ENCODE peak calls at places on chromosomes 6 and 20, in four cellular contexts. V is ascending aorta, X is RWPE1, O is nephron progenitor cell. M is an unnamed sample.

GRCh38 chr6:90709597-90709996 is 122.7 kb upstream of the MAP3K7 start:
- DNase-seq in V (no peak), X (no peak), O (no peak), M (no peak)

GRCh38 chr6:87731818-87732661 is 30.0 kb upstream of the AKIRIN2 start:
- DNase-seq in V (peak; percentile 55), X (peak; percentile 83), O (no peak), M (no peak)

GRCh38 chr20:53904261-53904660 is 166.1 kb downstream of the BCAS1 start:
- DNase-seq in V (no peak), X (no peak), O (no peak), M (no peak)

GRCh38 chr6:4512101-4512500 is 264.1 kb upstream of the CDYL start:
- DNase-seq in V (no peak), X (no peak), O (no peak), M (no peak)

GRCh38 chr6:104711371-104711770 is 148.3 kb downstream of the HACE1 start:
- DNase-seq in V (no peak), X (peak; percentile 48), O (no peak), M (no peak)

GRCh38 chr6:72952808-72953630 is 272.3 kb downstream of the KHDC1L start:
- DNase-seq in V (no peak), X (peak; percentile 54), O (no peak), M (no peak)

GRCh38 chr20:63473555-63474449 is 1.3 kb upstream of the KCNQ2 start:
- DNase-seq in V (no peak), X (no peak), O (no peak), M (no peak)

GRCh38 chr6:34056301-34056700 is 89.6 kb downstream of the GRM4 start:
- DNase-seq in V (no peak), X (peak; percentile 45), O (peak; percentile 79), M (no peak)

GRCh38 chr6:71181565-71181964 is 107.0 kb upstream of the OGFRL1 start:
- DNase-seq in V (no peak), X (peak; percentile 87), O (no peak), M (no peak)

GRCh38 chr6:23176883-23177282 is 607.5 kb downstream of the HDGFL1 start:
- DNase-seq in V (no peak), X (no peak), O (no peak), M (no peak)

GRCh38 chr6:1605822-1606532 is 3.7 kb upstream of the FOXC1 start:
- DNase-seq in V (no peak), X (no peak), O (no peak), M (peak; percentile 28)

GRCh38 chr20:8234580-8234979 is 102.5 kb downstream of the PLCB1 start:
- DNase-seq in V (no peak), X (no peak), O (no peak), M (no peak)

GRCh38 chr6:36848658-36849441 is 9.6 kb upstream of the CPNE5 start:
- DNase-seq in V (no peak), X (no peak), O (peak; percentile 74), M (peak; percentile 49)

GRCh38 chr6:151379933-151380847 is 11.2 kb downstream of the ZBTB2 start:
- DNase-seq in V (no peak), X (no peak), O (no peak), M (no peak)

GRCh38 chr6:165487347-165487746 is 175.7 kb downstream of the PDE10A start:
- DNase-seq in V (no peak), X (no peak), O (no peak), M (no peak)

GRCh38 chr6:1182722-1183521 is 129.0 kb upstream of the FOXQ1 start:
- DNase-seq in V (no peak), X (no peak), O (no peak), M (no peak)

GRCh38 chr6:159193923-159194322 is 24.7 kb downstream of the FNDC1 start:
- DNase-seq in V (no peak), X (no peak), O (no peak), M (no peak)

GRCh38 chr20:25191051-25191450 is 4.5 kb upstream of the ENTPD6 start:
- DNase-seq in V (no peak), X (no peak), O (no peak), M (no peak)

GRCh38 chr6:22145823-22146379 is 150.9 kb downstream of the PRL start:
- DNase-seq in V (no peak), X (no peak), O (peak; percentile 8), M (peak; percentile 10)

GRCh38 chr6:82494367-82494766 is 130.8 kb downstream of the TPBG start:
- DNase-seq in V (no peak), X (no peak), O (no peak), M (no peak)

GRCh38 chr20:43666376-43667328 is at the start of gene MYBL2:
- DNase-seq in V (no peak), X (peak; percentile 87), O (peak; percentile 82), M (peak; percentile 73)

GRCh38 chr6:10309826-10310405 is 105.0 kb downstream of the TFAP2A start:
- DNase-seq in V (no peak), X (no peak), O (no peak), M (no peak)

DNA sequence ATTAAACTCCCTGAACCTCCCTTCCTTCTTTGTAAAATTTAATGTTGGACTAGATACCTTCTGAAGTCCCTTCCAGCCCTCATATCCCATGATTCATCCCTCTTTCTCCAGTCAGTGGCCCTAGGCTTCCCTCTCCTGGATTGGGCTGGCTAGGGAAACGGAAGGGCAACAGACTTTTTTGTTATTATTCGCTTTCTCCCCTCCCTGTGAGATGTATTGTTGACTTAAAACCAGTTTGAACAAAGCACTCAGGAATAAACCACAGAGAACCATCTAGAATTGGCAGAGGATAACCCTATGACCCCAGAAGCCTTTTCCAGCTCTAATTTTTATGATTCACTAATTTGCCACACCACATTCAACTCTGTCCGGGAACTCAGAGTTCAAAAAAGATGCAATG is 239.7 kb upstream of the SUPT3H start:
- DNase-seq in V (no peak), X (peak; percentile 76), O (no peak), M (no peak)
- TF ChIP-seq CTCF in V (no peak), X (no peak), O (no peak), M (no peak)

GRCh38 chr6:5537132-5537531 is 275.8 kb downstream of the FARS2 start:
- DNase-seq in V (no peak), X (no peak), O (no peak), M (no peak)
- TF ChIP-seq CTCF in V (no peak), X (no peak), O (no peak), M (no peak)

GRCh38 chr6:127073222-127073621 is 45.2 kb upstream of the RSPO3 start:
- DNase-seq in V (no peak), X (no peak), O (no peak), M (no peak)

DNA sequence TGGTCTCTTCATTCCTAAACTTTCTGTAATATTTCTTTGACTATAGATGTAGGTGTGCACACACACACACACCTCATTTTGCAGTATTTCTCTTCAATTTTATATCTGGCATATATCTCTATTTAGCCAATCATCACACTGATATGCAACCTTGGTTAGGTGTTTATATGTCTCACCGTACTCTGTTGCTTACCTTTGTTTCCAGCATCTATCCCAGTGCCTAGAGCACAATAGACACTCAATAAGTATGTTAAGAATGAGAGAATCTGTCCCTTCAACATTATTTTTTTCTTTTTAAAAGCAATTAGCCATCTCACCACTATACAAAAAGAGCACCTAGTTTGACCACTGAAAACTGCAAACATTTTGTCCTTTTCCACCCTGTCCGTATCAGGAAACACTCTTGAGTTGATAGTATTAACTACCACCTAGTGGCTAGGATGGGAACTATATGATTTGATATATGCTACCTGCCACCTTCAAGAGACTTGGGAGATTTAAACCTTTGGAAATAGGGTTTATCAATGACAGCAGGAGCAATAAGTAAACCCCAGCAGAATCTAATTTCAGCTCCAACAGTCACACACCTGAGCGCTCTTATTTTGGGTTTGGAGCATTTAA is 48.7 kb upstream of the RSPO3 start:
- DNase-seq in V (no peak), X (peak; percentile 10), O (no peak), M (no peak)
- TF ChIP-seq CTCF in V (peak; percentile 13), X (no peak), O (peak; percentile 55), M (peak; percentile 75)

GRCh38 chr6:14061644-14062043 is 55.9 kb upstream of the CD83 start:
- DNase-seq in V (no peak), X (no peak), O (no peak), M (no peak)

GRCh38 chr6:14058735-14059134 is 58.8 kb upstream of the CD83 start:
- DNase-seq in V (no peak), X (no peak), O (no peak), M (no peak)

GRCh38 chr6:14060971-14061370 is 56.6 kb upstream of the CD83 start:
- DNase-seq in V (no peak), X (no peak), O (no peak), M (no peak)

GRCh38 chr6:14062345-14063029 is 55.1 kb upstream of the CD83 start:
- DNase-seq in V (no peak), X (no peak), O (no peak), M (no peak)

GRCh38 chr6:14059791-14060436 is 57.7 kb upstream of the CD83 start:
- DNase-seq in V (no peak), X (peak; percentile 81), O (no peak), M (no peak)
- TF ChIP-seq CTCF in V (no peak), X (no peak), O (no peak), M (no peak)

GRCh38 chr6:17851720-17852161 is 135.7 kb downstream of the KIF13A start:
- DNase-seq in V (no peak), X (no peak), O (no peak), M (no peak)

GRCh38 chr6:17851001-17851719 is 136.3 kb downstream of the KIF13A start:
- DNase-seq in V (no peak), X (no peak), O (no peak), M (no peak)

GRCh38 chr6:17858576-17858975 is 128.9 kb downstream of the KIF13A start:
- DNase-seq in V (no peak), X (no peak), O (no peak), M (no peak)

GRCh38 chr6:17853533-17853932 is 133.9 kb downstream of the KIF13A start:
- DNase-seq in V (no peak), X (no peak), O (no peak), M (no peak)

GRCh38 chr6:17855381-17855780 is 132.1 kb downstream of the KIF13A start:
- DNase-seq in V (no peak), X (no peak), O (no peak), M (no peak)
- TF ChIP-seq CTCF in V (no peak), X (no peak), O (no peak), M (no peak)

GRCh38 chr6:43495409-43495941 is 14.7 kb downstream of the LRRC73 start:
- DNase-seq in V (no peak), X (peak; percentile 53), O (no peak), M (no peak)
- TF ChIP-seq CTCF in V (no peak), X (no peak), O (no peak), M (peak; percentile 18)

DNA sequence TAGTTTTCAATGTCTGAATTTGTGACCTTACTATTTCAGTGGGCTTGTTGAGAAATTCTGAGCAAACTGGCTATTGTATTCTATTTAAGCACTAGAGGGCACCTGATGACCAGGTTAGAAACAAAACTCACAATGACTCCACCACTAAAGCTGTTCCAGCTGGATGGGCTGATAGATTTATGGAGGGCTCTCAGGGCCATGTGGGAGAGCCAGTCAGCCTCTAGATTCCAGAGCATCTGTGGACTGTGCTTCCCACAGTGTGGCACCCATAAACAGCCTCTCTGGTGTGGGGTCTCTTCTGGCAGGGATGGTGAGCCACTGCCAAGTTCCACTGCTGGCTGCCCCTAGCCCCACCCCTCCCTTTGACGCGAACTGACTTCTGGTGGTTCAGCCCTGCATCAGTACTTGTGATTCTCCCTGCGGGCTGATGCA is 29.2 kb downstream of the C6orf58 start:
- DNase-seq in V (no peak), X (peak; percentile 48), O (peak; percentile 61), M (peak; percentile 13)
- TF ChIP-seq CTCF in V (no peak), X (peak; percentile 4), O (peak; percentile 40), M (no peak)

M was measured in endothelial cell.